ENCODE peak calls at places on chromosome 18, in four cellular contexts. One of them, this sample, is unnamed.
A peak's percentile ranks its signal among the peaks of the same experiment; 100 is the strongest.

GRCh38 chr18:70243131-70243530 is 37.6 kb upstream of the RTTN start:
- DNase-seq in LoVo: peak; percentile 86
- DNase-seq in NCI-H774: no peak
- DNase-seq in EL: no peak
- DNase-seq in this sample: no peak

GRCh38 chr18:56235773-56236115 is 402.6 kb downstream of the TXNL1 start:
- DNase-seq in LoVo: no peak
- DNase-seq in NCI-H774: no peak
- DNase-seq in EL: no peak
- DNase-seq in this sample: no peak

GRCh38 chr18:59150236-59150635 is 10.6 kb downstream of the SEC11C start:
- DNase-seq in LoVo: no peak
- DNase-seq in NCI-H774: no peak
- DNase-seq in EL: no peak
- DNase-seq in this sample: no peak

GRCh38 chr18:42545825-42546224 is 569.7 kb downstream of the RIT2 start:
- DNase-seq in LoVo: no peak
- DNase-seq in NCI-H774: no peak
- DNase-seq in EL: no peak
- DNase-seq in this sample: no peak

GRCh38 chr18:10449396-10449795 is 5.0 kb upstream of the APCDD1 start:
- DNase-seq in LoVo: no peak
- DNase-seq in NCI-H774: no peak
- DNase-seq in EL: peak; percentile 9
- DNase-seq in this sample: no peak

GRCh38 chr18:46097378-46097852 is 681 bp downstream of the ATP5F1A start:
- DNase-seq in LoVo: no peak
- DNase-seq in NCI-H774: no peak
- DNase-seq in EL: peak; percentile 21
- DNase-seq in this sample: no peak

GRCh38 chr18:79682896-79683625 is 3.5 kb downstream of the CTDP1 start:
- DNase-seq in LoVo: no peak
- DNase-seq in NCI-H774: no peak
- DNase-seq in EL: no peak
- DNase-seq in this sample: no peak

GRCh38 chr18:46220116-46220515 is 115.9 kb downstream of the HAUS1 start:
- DNase-seq in LoVo: no peak
- DNase-seq in NCI-H774: no peak
- DNase-seq in EL: peak; percentile 77
- DNase-seq in this sample: peak; percentile 25

GRCh38 chr18:77111449-77112160 is 21.0 kb downstream of the MBP start:
- DNase-seq in LoVo: no peak
- DNase-seq in NCI-H774: no peak
- DNase-seq in EL: no peak
- DNase-seq in this sample: no peak

GRCh38 chr18:67199993-67200617 is 316.4 kb downstream of the DSEL start:
- DNase-seq in LoVo: peak; percentile 47
- DNase-seq in NCI-H774: peak; percentile 71
- DNase-seq in EL: peak; percentile 65
- DNase-seq in this sample: peak; percentile 14

GRCh38 chr18:57190026-57190425 is 43.1 kb downstream of the BOD1L2 start:
- DNase-seq in LoVo: no peak
- DNase-seq in NCI-H774: no peak
- DNase-seq in EL: no peak
- DNase-seq in this sample: no peak

GRCh38 chr18:36330435-36331049 is 33.0 kb downstream of the FHOD3 start:
- DNase-seq in LoVo: no peak
- DNase-seq in NCI-H774: no peak
- DNase-seq in EL: no peak
- DNase-seq in this sample: no peak

GRCh38 chr18:73340135-73340934 is 472.5 kb upstream of the NETO1 start:
- DNase-seq in LoVo: no peak
- DNase-seq in NCI-H774: no peak
- DNase-seq in EL: peak; percentile 42
- DNase-seq in this sample: no peak

GRCh38 chr18:79531386-79531785 is 135.7 kb downstream of the NFATC1 start:
- DNase-seq in LoVo: no peak
- DNase-seq in NCI-H774: no peak
- DNase-seq in EL: no peak
- DNase-seq in this sample: no peak

GRCh38 chr18:49849331-49850217 is 36.2 kb upstream of the ACAA2 start:
- DNase-seq in LoVo: peak; percentile 96
- DNase-seq in NCI-H774: peak; percentile 58
- DNase-seq in EL: peak; percentile 95
- DNase-seq in this sample: peak; percentile 15

GRCh38 chr18:38972571-38972970 is 1407.0 kb upstream of the CELF4 start:
- DNase-seq in LoVo: no peak
- DNase-seq in NCI-H774: no peak
- DNase-seq in EL: no peak
- DNase-seq in this sample: no peak

GRCh38 chr18:49225160-49225559 is 235.3 kb downstream of the DYM start:
- DNase-seq in LoVo: no peak
- DNase-seq in NCI-H774: no peak
- DNase-seq in EL: peak; percentile 6
- DNase-seq in this sample: no peak

GRCh38 chr18:78228974-78229373 is 750.6 kb upstream of the SALL3 start:
- DNase-seq in LoVo: no peak
- DNase-seq in NCI-H774: no peak
- DNase-seq in EL: no peak
- DNase-seq in this sample: no peak

GRCh38 chr18:48885266-48885950 is 65.4 kb downstream of the SMAD7 start:
- DNase-seq in LoVo: no peak
- DNase-seq in NCI-H774: no peak
- DNase-seq in EL: no peak
- DNase-seq in this sample: no peak

GRCh38 chr18:31104444-31104843 is 2.2 kb upstream of the DSC2 start:
- DNase-seq in LoVo: no peak
- DNase-seq in NCI-H774: no peak
- DNase-seq in EL: no peak
- DNase-seq in this sample: no peak

GRCh38 chr18:64717026-64717425 is 568.1 kb upstream of the LINC00305 start:
- DNase-seq in LoVo: no peak
- DNase-seq in NCI-H774: no peak
- DNase-seq in EL: no peak
- DNase-seq in this sample: no peak

GRCh38 chr18:9756566-9757470 is 48.7 kb downstream of the RAB31 start:
- DNase-seq in LoVo: no peak
- DNase-seq in NCI-H774: no peak
- DNase-seq in EL: no peak
- DNase-seq in this sample: no peak

GRCh38 chr18:48325115-48325670 is 84.0 kb downstream of the ZBTB7C start:
- DNase-seq in LoVo: no peak
- DNase-seq in NCI-H774: no peak
- DNase-seq in EL: no peak
- DNase-seq in this sample: no peak

GRCh38 chr18:51833850-51834249 is 506.1 kb upstream of the DCC start:
- DNase-seq in LoVo: no peak
- DNase-seq in NCI-H774: no peak
- DNase-seq in EL: no peak
- DNase-seq in this sample: no peak

GRCh38 chr18:40179647-40180175 is 1775.3 kb upstream of the PIK3C3 start:
- DNase-seq in LoVo: no peak
- DNase-seq in NCI-H774: no peak
- DNase-seq in EL: no peak
- DNase-seq in this sample: no peak

GRCh38 chr18:12121175-12122095 is 27.8 kb downstream of the ANKRD62 start:
- DNase-seq in LoVo: no peak
- DNase-seq in NCI-H774: no peak
- DNase-seq in EL: no peak
- DNase-seq in this sample: no peak

GRCh38 chr18:39149211-39149806 is 1583.7 kb upstream of the CELF4 start:
- DNase-seq in LoVo: no peak
- DNase-seq in NCI-H774: no peak
- DNase-seq in EL: no peak
- DNase-seq in this sample: no peak

GRCh38 chr18:48841381-48842258 is 109.1 kb downstream of the SMAD7 start:
- DNase-seq in LoVo: no peak
- DNase-seq in NCI-H774: no peak
- DNase-seq in EL: peak; percentile 66
- DNase-seq in this sample: no peak

GRCh38 chr18:49814147-49814499 is 790 bp upstream of the ACAA2 start:
- DNase-seq in LoVo: peak; percentile 38
- DNase-seq in NCI-H774: peak; percentile 36
- DNase-seq in EL: peak; percentile 60
- DNase-seq in this sample: peak; percentile 15

GRCh38 chr18:41320090-41320489 is 634.9 kb upstream of the PIK3C3 start:
- DNase-seq in LoVo: no peak
- DNase-seq in NCI-H774: no peak
- DNase-seq in EL: no peak
- DNase-seq in this sample: no peak

GRCh38 chr18:41949206-41949920 is 5.7 kb upstream of the PIK3C3 start:
- DNase-seq in LoVo: no peak
- DNase-seq in NCI-H774: peak; percentile 31
- DNase-seq in EL: no peak
- DNase-seq in this sample: no peak

GRCh38 chr18:23690505-23691068 is 1.3 kb downstream of the LAMA3 start:
- DNase-seq in LoVo: no peak
- DNase-seq in NCI-H774: no peak
- DNase-seq in EL: peak; percentile 11
- DNase-seq in this sample: no peak

GRCh38 chr18:902179-902718 is 2.4 kb upstream of the ADCYAP1 start:
- DNase-seq in LoVo: no peak
- DNase-seq in NCI-H774: no peak
- DNase-seq in EL: no peak
- DNase-seq in this sample: no peak

GRCh38 chr18:6269933-6270332 is 144.8 kb downstream of the L3MBTL4 start:
- DNase-seq in LoVo: no peak
- DNase-seq in NCI-H774: no peak
- DNase-seq in EL: no peak
- DNase-seq in this sample: no peak

GRCh38 chr18:73852789-73853188 is 294.8 kb downstream of the FBXO15 start:
- DNase-seq in LoVo: no peak
- DNase-seq in NCI-H774: no peak
- DNase-seq in EL: no peak
- DNase-seq in this sample: no peak

GRCh38 chr18:26963292-26963691 is 97.8 kb upstream of the AQP4 start:
- DNase-seq in LoVo: no peak
- DNase-seq in NCI-H774: no peak
- DNase-seq in EL: no peak
- DNase-seq in this sample: no peak